ENCODE peak calls at places on chromosomes 12 and 14, in five cellular contexts. One of them, this sample, is unnamed. For H3K36me3 and H3K27me3, the result is how much of the 10 kb centered on the place peaks cover.

GRCh38 chr14:105281354-105282097 is 19.3 kb downstream of the BRF1 start:
- DNase-seq in IMR-90: peak
- DNase-seq in fibroblast of lung: peak
- DNase-seq in GM23248: peak
- DNase-seq in CD4-positive, alpha-beta memory T cell: peak
- DNase-seq in this sample: no peak

GRCh38 chr12:106358410-106359241 is 1.1 kb downstream of the POLR3B start:
- DNase-seq in IMR-90: peak
- DNase-seq in fibroblast of lung: peak
- DNase-seq in GM23248: peak
- DNase-seq in CD4-positive, alpha-beta memory T cell: no peak
- DNase-seq in this sample: no peak

GRCh38 chr14:87643005-87643404 is 350.0 kb downstream of the GALC start:
- DNase-seq in IMR-90: no peak
- DNase-seq in fibroblast of lung: peak
- DNase-seq in GM23248: peak
- DNase-seq in CD4-positive, alpha-beta memory T cell: no peak
- DNase-seq in this sample: no peak

GRCh38 chr14:97180304-97181200 is 383.4 kb downstream of the VRK1 start:
- DNase-seq in IMR-90: no peak
- DNase-seq in fibroblast of lung: peak
- DNase-seq in GM23248: peak
- DNase-seq in CD4-positive, alpha-beta memory T cell: no peak
- DNase-seq in this sample: no peak

GRCh38 chr12:13248956-13249355 is 52.4 kb downstream of the EMP1 start:
- DNase-seq in IMR-90: no peak
- DNase-seq in fibroblast of lung: no peak
- DNase-seq in GM23248: no peak
- DNase-seq in CD4-positive, alpha-beta memory T cell: no peak
- DNase-seq in this sample: no peak

GRCh38 chr14:72608391-72609204 is 285.3 kb downstream of the DPF3 start:
- DNase-seq in IMR-90: peak
- DNase-seq in fibroblast of lung: peak
- DNase-seq in GM23248: peak
- DNase-seq in CD4-positive, alpha-beta memory T cell: no peak
- DNase-seq in this sample: no peak

GRCh38 chr12:104250366-104251125 is 35.0 kb downstream of the TXNRD1 start:
- DNase-seq in IMR-90: no peak
- DNase-seq in fibroblast of lung: no peak
- DNase-seq in GM23248: peak
- DNase-seq in CD4-positive, alpha-beta memory T cell: no peak
- DNase-seq in this sample: no peak

GRCh38 chr14:67457782-67458181 is 30.7 kb downstream of the TMEM229B start:
- DNase-seq in IMR-90: no peak
- DNase-seq in fibroblast of lung: peak
- DNase-seq in GM23248: no peak
- DNase-seq in CD4-positive, alpha-beta memory T cell: no peak
- DNase-seq in this sample: peak

GRCh38 chr12:40325349-40325960 is 100.7 kb downstream of the LRRK2 start:
- DNase-seq in IMR-90: peak
- DNase-seq in fibroblast of lung: peak
- DNase-seq in GM23248: peak
- DNase-seq in CD4-positive, alpha-beta memory T cell: peak
- DNase-seq in this sample: no peak

GRCh38 chr12:41967668-41968649 is 176.7 kb downstream of the GXYLT1 start:
- DNase-seq in IMR-90: no peak
- DNase-seq in fibroblast of lung: peak
- DNase-seq in GM23248: no peak
- DNase-seq in CD4-positive, alpha-beta memory T cell: no peak
- DNase-seq in this sample: no peak

GRCh38 chr14:34722723-34723545 is 8.5 kb upstream of the CFL2 start:
- DNase-seq in IMR-90: peak
- DNase-seq in fibroblast of lung: peak
- DNase-seq in GM23248: peak
- DNase-seq in CD4-positive, alpha-beta memory T cell: peak
- DNase-seq in this sample: no peak

GRCh38 chr12:49244161-49244560 is 20.7 kb upstream of the TUBA1C start:
- DNase-seq in IMR-90: peak
- DNase-seq in fibroblast of lung: peak
- DNase-seq in GM23248: peak
- DNase-seq in CD4-positive, alpha-beta memory T cell: no peak
- DNase-seq in this sample: no peak

GRCh38 chr12:107468182-107468581 is 217.4 kb upstream of the PWP1 start:
- DNase-seq in IMR-90: peak
- DNase-seq in fibroblast of lung: peak
- DNase-seq in GM23248: no peak
- DNase-seq in CD4-positive, alpha-beta memory T cell: no peak
- DNase-seq in this sample: no peak

GRCh38 chr12:64943686-64944085 is 119.2 kb downstream of the TBC1D30 start:
- DNase-seq in IMR-90: no peak
- DNase-seq in fibroblast of lung: peak
- DNase-seq in GM23248: no peak
- DNase-seq in CD4-positive, alpha-beta memory T cell: no peak
- DNase-seq in this sample: no peak

GRCh38 chr14:65824285-65824977 is 411.9 kb downstream of the FUT8 start:
- DNase-seq in IMR-90: peak
- DNase-seq in fibroblast of lung: peak
- DNase-seq in GM23248: peak
- DNase-seq in CD4-positive, alpha-beta memory T cell: peak
- DNase-seq in this sample: no peak

GRCh38 chr14:46596236-46596635 is 55.3 kb downstream of the RPL10L start:
- DNase-seq in IMR-90: no peak
- DNase-seq in fibroblast of lung: peak
- DNase-seq in GM23248: no peak
- DNase-seq in CD4-positive, alpha-beta memory T cell: no peak
- DNase-seq in this sample: no peak

GRCh38 chr12:106106892-106107291 is 31.9 kb downstream of the NUAK1 start:
- DNase-seq in IMR-90: peak
- DNase-seq in fibroblast of lung: peak
- DNase-seq in GM23248: peak
- DNase-seq in CD4-positive, alpha-beta memory T cell: no peak
- DNase-seq in this sample: no peak

GRCh38 chr14:56338674-56339073 is 220.5 kb downstream of the PELI2 start:
- DNase-seq in IMR-90: peak
- DNase-seq in fibroblast of lung: no peak
- DNase-seq in GM23248: no peak
- DNase-seq in CD4-positive, alpha-beta memory T cell: no peak
- DNase-seq in this sample: no peak

GRCh38 chr14:91167380-91167770 is 53.5 kb downstream of the DGLUCY start:
- DNase-seq in IMR-90: no peak
- DNase-seq in fibroblast of lung: no peak
- DNase-seq in GM23248: no peak
- DNase-seq in CD4-positive, alpha-beta memory T cell: no peak
- DNase-seq in this sample: no peak

GRCh38 chr12:48999371-49000131 is at the start of gene DDN:
- DNase-seq in IMR-90: peak
- DNase-seq in fibroblast of lung: peak
- DNase-seq in GM23248: peak
- DNase-seq in CD4-positive, alpha-beta memory T cell: peak
- DNase-seq in this sample: no peak

GRCh38 chr14:88682495-88683114 is 110.1 kb downstream of the EML5 start:
- DNase-seq in IMR-90: no peak
- DNase-seq in fibroblast of lung: no peak
- DNase-seq in GM23248: no peak
- DNase-seq in CD4-positive, alpha-beta memory T cell: no peak
- DNase-seq in this sample: no peak

GRCh38 chr12:46471404-46471803 is 98.8 kb upstream of the SLC38A2 start:
- DNase-seq in IMR-90: no peak
- DNase-seq in fibroblast of lung: peak
- DNase-seq in GM23248: no peak
- DNase-seq in CD4-positive, alpha-beta memory T cell: no peak
- DNase-seq in this sample: no peak

GRCh38 chr12:105083551-105084105 is 630 bp downstream of the ALDH1L2 start:
- DNase-seq in IMR-90: peak
- DNase-seq in fibroblast of lung: peak
- DNase-seq in GM23248: peak
- DNase-seq in CD4-positive, alpha-beta memory T cell: no peak
- DNase-seq in this sample: peak

GRCh38 chr12:21827135-21827534 is 52.6 kb upstream of the KCNJ8 start:
- DNase-seq in IMR-90: no peak
- DNase-seq in fibroblast of lung: no peak
- DNase-seq in GM23248: no peak
- DNase-seq in CD4-positive, alpha-beta memory T cell: no peak
- DNase-seq in this sample: no peak

GRCh38 chr14:100654814-100655795 is 67.9 kb upstream of the BEGAIN start:
- DNase-seq in IMR-90: no peak
- DNase-seq in fibroblast of lung: peak
- DNase-seq in GM23248: peak
- DNase-seq in CD4-positive, alpha-beta memory T cell: peak
- DNase-seq in this sample: no peak

GRCh38 chr14:89750909-89751502 is 203.5 kb downstream of the EFCAB11 start:
- DNase-seq in IMR-90: no peak
- DNase-seq in fibroblast of lung: no peak
- DNase-seq in GM23248: no peak
- DNase-seq in CD4-positive, alpha-beta memory T cell: no peak
- DNase-seq in this sample: no peak

GRCh38 chr12:15164997-15165659 is 56.1 kb downstream of the RERG start:
- DNase-seq in IMR-90: no peak
- DNase-seq in fibroblast of lung: peak
- DNase-seq in GM23248: no peak
- DNase-seq in CD4-positive, alpha-beta memory T cell: no peak
- DNase-seq in this sample: no peak

GRCh38 chr12:79871621-79872020 is 63.3 kb downstream of the PPP1R12A start:
- DNase-seq in IMR-90: no peak
- DNase-seq in fibroblast of lung: no peak
- DNase-seq in GM23248: no peak
- DNase-seq in CD4-positive, alpha-beta memory T cell: no peak
- DNase-seq in this sample: no peak

GRCh38 chr14:52878469-52878868 is 72.4 kb downstream of the FERMT2 start:
- DNase-seq in IMR-90: no peak
- DNase-seq in fibroblast of lung: no peak
- DNase-seq in GM23248: peak
- DNase-seq in CD4-positive, alpha-beta memory T cell: no peak
- DNase-seq in this sample: no peak

GRCh38 chr12:97109441-97109840 is 202.4 kb downstream of the NEDD1 start:
- DNase-seq in IMR-90: no peak
- DNase-seq in fibroblast of lung: no peak
- DNase-seq in GM23248: no peak
- DNase-seq in CD4-positive, alpha-beta memory T cell: no peak
- DNase-seq in this sample: no peak

GRCh38 chr14:52801014-52801708 is 9.8 kb upstream of the GNPNAT1 start:
- DNase-seq in IMR-90: peak
- DNase-seq in fibroblast of lung: peak
- DNase-seq in GM23248: peak
- DNase-seq in CD4-positive, alpha-beta memory T cell: peak
- DNase-seq in this sample: no peak

GRCh38 chr14:20684662-20685456 is 499 bp downstream of the RNASE4 start:
- DNase-seq in IMR-90: peak
- DNase-seq in fibroblast of lung: peak
- DNase-seq in GM23248: peak
- DNase-seq in CD4-positive, alpha-beta memory T cell: no peak
- DNase-seq in this sample: no peak

GRCh38 chr12:24905431-24905830 is 43.5 kb downstream of the BCAT1 start:
- DNase-seq in IMR-90: peak
- DNase-seq in fibroblast of lung: peak
- DNase-seq in GM23248: peak
- DNase-seq in CD4-positive, alpha-beta memory T cell: no peak
- DNase-seq in this sample: no peak

GRCh38 chr12:109586385-109587296 is 13.0 kb downstream of the MVK start:
- DNase-seq in IMR-90: no peak
- DNase-seq in fibroblast of lung: no peak
- DNase-seq in GM23248: no peak
- DNase-seq in CD4-positive, alpha-beta memory T cell: no peak
- DNase-seq in this sample: no peak
- H3K36me3 ChIP-seq in IMR-90: under half
- H3K36me3 ChIP-seq in fibroblast of lung: under half
- H3K36me3 ChIP-seq in GM23248: under half
- H3K36me3 ChIP-seq in CD4-positive, alpha-beta memory T cell: under half
- H3K36me3 ChIP-seq in this sample: half or more

DNA sequence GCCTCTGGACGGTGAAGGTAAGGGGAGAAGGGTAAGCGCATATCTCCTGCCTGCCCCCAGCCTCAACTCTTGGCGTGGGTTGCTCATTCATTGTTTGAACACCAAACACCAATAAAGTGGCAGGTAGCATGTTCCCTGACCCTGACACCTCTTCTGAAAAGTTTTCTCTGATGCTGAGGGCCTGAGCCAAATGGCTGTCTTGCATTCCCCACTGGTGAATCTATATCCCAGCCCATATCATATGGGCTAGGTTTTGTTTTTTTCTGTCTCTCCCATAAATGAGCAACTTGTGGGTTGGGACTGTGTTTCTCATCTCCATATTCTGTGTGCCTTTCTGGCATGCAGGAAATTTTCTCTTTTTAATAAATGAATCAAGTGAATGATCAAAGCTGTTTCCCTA is 5.1 kb downstream of the MYO1A start:
- DNase-seq in IMR-90: peak
- DNase-seq in fibroblast of lung: no peak
- DNase-seq in GM23248: no peak
- DNase-seq in CD4-positive, alpha-beta memory T cell: no peak
- DNase-seq in this sample: no peak
- H3K27me3 ChIP-seq in IMR-90: under half
- H3K27me3 ChIP-seq in fibroblast of lung: under half
- H3K27me3 ChIP-seq in GM23248: under half
- H3K27me3 ChIP-seq in CD4-positive, alpha-beta memory T cell: under half
- H3K27me3 ChIP-seq in this sample: half or more

GRCh38 chr12:122063691-122064033 is 14.9 kb upstream of the MLXIP start:
- DNase-seq in IMR-90: no peak
- DNase-seq in fibroblast of lung: no peak
- DNase-seq in GM23248: no peak
- DNase-seq in CD4-positive, alpha-beta memory T cell: no peak
- DNase-seq in this sample: no peak
- H3K4me3 ChIP-seq in IMR-90: no peak
- H3K4me3 ChIP-seq in fibroblast of lung: no peak
- H3K4me3 ChIP-seq in GM23248: no peak
- H3K4me3 ChIP-seq in CD4-positive, alpha-beta memory T cell: no peak
- H3K4me3 ChIP-seq in this sample: peak

GRCh38 chr12:57169969-57170368 is 22.6 kb upstream of the LRP1-AS start:
- DNase-seq in IMR-90: no peak
- DNase-seq in fibroblast of lung: no peak
- DNase-seq in GM23248: no peak
- DNase-seq in CD4-positive, alpha-beta memory T cell: no peak
- DNase-seq in this sample: no peak
- H3K36me3 ChIP-seq in IMR-90: half or more
- H3K36me3 ChIP-seq in fibroblast of lung: half or more
- H3K36me3 ChIP-seq in GM23248: half or more
- H3K36me3 ChIP-seq in CD4-positive, alpha-beta memory T cell: under half
- H3K36me3 ChIP-seq in this sample: half or more

DNA sequence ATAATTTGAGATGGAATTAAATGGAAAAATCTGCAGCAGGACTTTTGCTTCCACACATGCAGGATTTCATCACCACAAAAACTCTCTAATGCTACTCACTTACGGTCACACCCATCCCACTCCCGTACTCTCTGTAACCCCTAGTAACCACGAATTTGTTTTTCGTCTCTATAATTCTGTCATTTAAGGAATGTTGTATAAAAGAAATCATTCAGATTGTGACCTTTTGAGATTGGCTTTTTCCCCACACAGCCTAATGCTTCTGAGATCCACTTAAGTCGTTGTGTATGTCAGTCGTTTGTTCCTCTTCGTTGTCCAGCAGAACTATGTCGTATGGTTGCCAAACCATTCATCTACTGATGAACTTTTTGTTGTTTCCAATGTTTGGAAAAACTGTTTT is 19.8 kb upstream of the PZP start:
- DNase-seq in IMR-90: no peak
- DNase-seq in fibroblast of lung: no peak
- DNase-seq in GM23248: peak
- DNase-seq in CD4-positive, alpha-beta memory T cell: no peak
- DNase-seq in this sample: no peak
- H3K27me3 ChIP-seq in IMR-90: under half
- H3K27me3 ChIP-seq in fibroblast of lung: under half
- H3K27me3 ChIP-seq in GM23248: under half
- H3K27me3 ChIP-seq in CD4-positive, alpha-beta memory T cell: under half
- H3K27me3 ChIP-seq in this sample: under half

This sample was measured in left ventricle myocardium inferior.